ENCODE peak calls at places on chromosomes 12 and 14, in seven cellular contexts. U is endodermal cell, P is PC-9, G is lung, M is heart left ventricle, R is tibial nerve, I is IMR-90. Z is an unnamed sample. For H3K4me1, the result is how much of the 10 kb centered on the place peaks cover.

GRCh38 chr12:121033625-121034349 is 5.3 kb downstream of the OASL start:
- DNase-seq in P (peak), G (no peak), R (no peak), I (no peak), M (no peak), U (no peak), Z (no peak)

GRCh38 chr12:127145929-127146789 is 1120.8 kb upstream of the TMEM132C start:
- DNase-seq in R (peak), P (no peak), M (peak), I (peak), U (no peak), G (peak), Z (peak)

GRCh38 chr12:93089805-93090569 is 160.9 kb upstream of the EEA1 start:
- DNase-seq in P (peak), G (no peak), I (peak), M (no peak), U (no peak), R (no peak), Z (no peak)

GRCh38 chr12:47223848-47224213 is 144.1 kb upstream of the AMIGO2 start:
- DNase-seq in G (no peak), I (peak), M (no peak), R (no peak), U (no peak), P (no peak), Z (no peak)

GRCh38 chr12:25236190-25236589 is 14.5 kb downstream of the KRAS start:
- DNase-seq in M (no peak), I (peak), U (no peak), R (no peak), G (no peak), P (no peak), Z (no peak)

GRCh38 chr14:70731447-70732239 is 77.7 kb downstream of the MAP3K9 start:
- DNase-seq in R (no peak), U (no peak), M (no peak), I (no peak), G (no peak), P (no peak), Z (no peak)

GRCh38 chr12:110233212-110233903 is 47.7 kb upstream of the ATP2A2 start:
- DNase-seq in U (no peak), M (no peak), P (no peak), G (no peak), I (no peak), R (no peak), Z (no peak)

GRCh38 chr12:5568325-5568981 is 136.5 kb downstream of the NTF3 start:
- DNase-seq in R (no peak), P (no peak), M (no peak), I (peak), U (peak), G (no peak), Z (no peak)

GRCh38 chr12:64946132-64946829 is 121.8 kb downstream of the TBC1D30 start:
- DNase-seq in U (no peak), G (no peak), R (peak), M (peak), I (peak), P (no peak), Z (no peak)

GRCh38 chr12:104790296-104791125 is 167.6 kb downstream of the SLC41A2 start:
- DNase-seq in R (no peak), P (no peak), U (peak), I (peak), M (no peak), G (peak), Z (peak)

GRCh38 chr14:90815817-90816662 is at the start of gene TTC7B:
- DNase-seq in R (no peak), P (no peak), I (peak), G (no peak), U (peak), M (peak), Z (no peak)

GRCh38 chr14:95119336-95119735 is 38.0 kb downstream of the DICER1 start:
- DNase-seq in U (no peak), G (no peak), R (no peak), P (no peak), I (no peak), M (no peak), Z (no peak)

GRCh38 chr12:22310712-22311111 is 23.8 kb downstream of the ST8SIA1 start:
- DNase-seq in G (no peak), I (no peak), P (no peak), U (no peak), R (no peak), M (no peak), Z (no peak)

GRCh38 chr14:74619672-74620131 is 7.7 kb upstream of the LTBP2 start:
- DNase-seq in M (peak), I (peak), U (no peak), P (peak), R (peak), G (peak), Z (peak)

DNA sequence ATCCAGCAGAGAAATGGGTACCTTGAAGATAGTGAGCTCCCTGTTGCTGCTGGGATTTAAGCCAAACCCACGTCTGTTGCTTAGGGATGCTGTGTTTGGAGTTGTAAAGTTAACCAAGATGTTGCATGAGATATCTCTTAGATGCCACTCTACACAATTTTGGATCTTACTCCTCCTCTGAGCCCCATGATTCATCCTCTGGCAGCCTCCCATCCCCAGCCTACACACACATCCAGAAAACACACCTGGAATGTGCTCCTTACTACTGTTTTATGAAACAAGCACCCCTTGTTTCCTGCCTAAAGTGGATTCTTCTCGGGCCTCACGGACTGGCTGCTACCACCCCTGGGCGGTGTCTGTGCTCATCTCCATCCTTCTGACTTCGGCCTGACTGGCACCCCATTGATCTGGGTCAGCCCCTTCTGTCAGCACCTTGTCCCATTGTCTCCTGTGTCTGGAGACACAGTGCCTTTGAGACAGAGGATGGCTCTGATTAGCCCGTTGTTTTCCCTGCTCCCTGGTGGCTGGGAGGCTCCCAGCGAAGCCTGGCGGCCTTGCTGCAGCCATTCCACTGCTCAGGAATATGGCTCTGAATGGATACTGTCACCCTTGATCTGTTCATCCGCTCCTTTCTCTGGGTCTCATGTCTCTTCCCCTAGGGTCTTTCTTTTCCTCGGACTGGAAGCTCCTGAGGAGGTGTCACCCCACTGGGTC is 24.3 kb downstream of the TSPAN9 start:
- DNase-seq in M (no peak), R (no peak), U (no peak), I (peak), P (no peak), G (no peak), Z (no peak)
- H3K4me1 ChIP-seq in M (half or more), R (under half), U (under half), I (under half), P (under half), G (under half), Z (under half)

GRCh38 chr12:13976880-13977279 is 4.5 kb downstream of the GRIN2B start:
- DNase-seq in G (no peak), R (no peak), M (no peak), I (no peak), U (no peak), P (no peak), Z (no peak)

GRCh38 chr12:13976028-13976584 is 5.3 kb downstream of the GRIN2B start:
- DNase-seq in P (no peak), U (no peak), G (no peak), I (no peak), M (no peak), R (no peak), Z (no peak)

GRCh38 chr12:13982010-13982409 is 608 bp upstream of the GRIN2B start:
- DNase-seq in U (peak), P (no peak), R (no peak), M (no peak), G (no peak), I (no peak), Z (no peak)

GRCh38 chr12:13981296-13981962 is at the start of gene GRIN2B:
- DNase-seq in M (no peak), I (no peak), P (no peak), U (peak), R (no peak), G (no peak), Z (no peak)

DNA sequence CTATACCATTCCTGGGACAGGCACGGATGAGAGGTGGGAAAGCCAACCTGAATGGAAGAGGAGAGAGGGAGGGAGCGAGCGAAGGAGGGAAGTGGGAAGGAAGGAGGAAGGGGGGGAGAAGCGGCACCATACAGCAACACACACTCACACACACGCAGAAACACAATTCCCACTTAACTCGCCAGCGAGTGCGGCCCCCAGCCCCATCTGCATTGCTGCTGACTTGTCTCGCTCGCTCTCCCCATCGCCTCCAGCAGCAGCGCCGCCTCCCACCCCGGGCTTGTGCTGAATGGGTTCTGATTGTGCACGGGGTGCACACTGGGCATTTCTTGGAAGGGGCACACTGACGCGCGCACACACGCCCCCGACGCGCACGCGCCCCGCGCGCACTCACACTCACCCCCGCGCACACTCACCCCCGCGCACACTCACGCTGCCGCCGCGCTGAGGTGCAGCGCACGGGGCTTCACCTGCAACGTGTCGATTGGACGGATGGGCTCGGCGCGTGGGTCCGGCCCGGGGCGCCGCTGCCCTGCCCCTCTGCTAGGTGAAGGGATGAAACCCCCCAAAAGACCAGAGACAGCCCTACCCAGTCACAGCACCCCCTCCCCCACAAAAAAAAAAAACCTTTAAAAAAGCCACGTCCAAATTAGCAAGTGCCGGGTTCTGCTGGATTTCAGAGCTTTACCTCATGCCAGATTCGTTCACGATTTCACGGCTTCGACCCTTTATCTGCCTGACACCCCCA is 680 bp downstream of the GRIN2B start:
- DNase-seq in G (no peak), M (no peak), I (no peak), P (no peak), U (peak), R (no peak), Z (no peak)
- TF ChIP-seq CTCF in G (no peak), M (no peak), I (no peak), P (no peak), U (no peak), R (no peak), Z (no peak)

GRCh38 chr12:103379670-103380069 is 116.1 kb downstream of the C12orf42 start:
- DNase-seq in G (no peak), M (no peak), U (no peak), P (no peak), I (no peak), R (no peak), Z (no peak)
- H3K4me1 ChIP-seq in G (under half), M (under half), U (under half), P (under half), I (under half), R (under half), Z (under half)

DNA sequence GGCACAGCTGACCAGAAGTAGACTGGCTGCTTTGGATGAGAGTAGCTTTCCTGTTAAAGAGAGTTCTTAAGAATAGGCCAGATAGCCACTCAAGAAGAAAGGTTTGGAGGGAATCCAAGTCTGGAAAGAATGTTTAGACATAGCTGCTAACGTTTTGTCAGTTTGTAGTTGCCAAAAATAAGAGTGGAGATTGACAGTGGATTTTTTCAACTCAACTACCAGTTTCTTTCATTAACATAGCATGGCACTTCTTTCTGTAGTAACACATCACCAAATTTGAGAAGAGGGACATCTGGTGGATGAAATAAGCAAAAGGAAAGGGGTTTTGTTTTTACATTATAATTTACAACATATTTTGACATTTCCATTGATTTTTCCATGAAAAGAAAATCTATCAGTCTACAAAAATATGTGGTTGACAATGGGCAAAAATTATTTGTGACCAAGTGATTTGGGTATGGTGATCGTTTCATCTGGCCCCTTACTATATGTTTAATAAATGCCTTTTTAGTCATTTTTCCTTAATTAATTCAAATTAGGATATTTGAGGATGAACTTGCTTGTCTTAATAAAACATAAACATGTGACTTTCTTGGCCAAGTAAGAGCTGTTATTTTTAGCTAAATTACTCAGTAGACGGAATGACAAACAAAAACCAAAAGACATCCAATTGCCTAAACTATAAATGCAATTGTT is 71.1 kb downstream of the PTPRR start:
- DNase-seq in M (no peak), P (no peak), U (no peak), R (no peak), I (peak), G (no peak), Z (no peak)
- TF ChIP-seq CTCF in M (peak), P (peak), U (peak), R (no peak), I (peak), G (no peak), Z (no peak)

DNA sequence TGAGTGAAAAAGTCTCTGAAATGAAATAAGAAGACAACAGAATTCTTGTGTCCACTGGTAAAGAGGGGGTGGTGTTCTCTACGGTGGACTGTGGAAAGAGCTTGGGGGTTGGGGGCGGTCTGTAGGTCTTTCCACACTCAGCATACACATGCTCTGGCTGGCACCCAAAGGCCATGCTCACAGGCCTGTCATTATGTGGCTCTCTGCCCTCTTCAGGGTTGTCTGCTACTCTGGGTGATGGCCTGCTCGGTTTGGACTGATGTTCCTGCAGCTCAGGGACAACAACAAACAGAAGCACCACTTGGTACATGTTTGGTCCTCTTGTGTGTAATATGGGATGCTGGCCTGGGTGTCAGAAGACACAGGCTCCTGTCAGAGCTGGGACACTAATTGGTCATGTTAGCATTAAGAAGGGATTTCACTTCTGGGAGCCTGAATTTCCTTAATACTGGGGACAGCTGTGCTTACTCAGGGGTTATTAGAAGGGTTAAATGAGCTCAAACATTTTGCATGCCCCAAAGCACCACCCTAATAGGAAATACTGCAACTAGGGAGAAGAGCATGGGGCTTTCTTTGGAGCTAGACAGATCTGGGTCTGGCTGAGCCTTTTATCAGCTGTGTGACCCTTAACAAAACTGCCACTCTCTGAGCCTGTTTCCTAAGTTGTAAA is 32.8 kb upstream of the SELPLG start:
- DNase-seq in R (no peak), I (peak), G (no peak), P (no peak), M (peak), U (no peak), Z (no peak)
- H3K4me1 ChIP-seq in R (half or more), I (under half), G (under half), P (under half), M (half or more), U (under half), Z (under half)

GRCh38 chr14:101235042-101235871 is 326.0 kb upstream of the DIO3 start:
- DNase-seq in I (peak), G (peak), M (peak), R (no peak), U (peak), P (peak), Z (peak)
- TF ChIP-seq CTCF in I (peak), G (peak), M (peak), R (peak), U (peak), P (peak), Z (peak)

GRCh38 chr14:101833045-101833444 is 71.5 kb downstream of the PPP2R5C start:
- DNase-seq in G (no peak), R (no peak), U (no peak), M (no peak), P (no peak), I (no peak), Z (no peak)
- H3K4me1 ChIP-seq in G (under half), R (under half), U (under half), M (half or more), P (under half), I (under half), Z (under half)

DNA sequence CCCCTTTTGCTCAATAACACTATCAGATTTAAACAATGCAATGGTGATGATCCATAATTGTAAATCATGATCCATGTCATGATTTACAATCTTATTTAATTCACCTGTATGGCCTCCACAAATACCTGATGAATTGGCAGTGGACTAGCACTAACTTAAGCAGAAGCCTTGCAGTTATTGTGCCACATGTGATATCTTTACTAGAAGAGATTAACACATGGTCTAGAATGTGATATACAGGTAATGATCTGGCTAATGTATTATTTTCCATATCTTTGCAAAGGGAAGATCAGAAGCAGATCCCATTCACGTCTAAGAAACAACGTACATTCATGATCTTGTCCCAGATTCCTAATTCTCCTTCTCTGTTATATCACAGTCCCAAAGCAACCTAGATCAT is 66.0 kb downstream of the EGLN3 start:
- DNase-seq in U (no peak), R (no peak), G (no peak), I (no peak), P (no peak), M (no peak), Z (no peak)
- TF ChIP-seq CTCF in U (no peak), R (no peak), G (no peak), I (no peak), P (no peak), M (no peak), Z (no peak)

GRCh38 chr12:89345376-89345775 is 6.9 kb downstream of the DUSP6 start:
- DNase-seq in I (no peak), G (no peak), M (no peak), U (no peak), R (no peak), P (no peak), Z (no peak)

GRCh38 chr12:89343127-89343526 is 9.2 kb downstream of the DUSP6 start:
- DNase-seq in G (no peak), M (peak), U (no peak), P (no peak), R (peak), I (no peak), Z (no peak)

GRCh38 chr12:89345830-89346740 is 6.2 kb downstream of the DUSP6 start:
- DNase-seq in U (peak), R (no peak), P (no peak), G (peak), I (peak), M (peak), Z (peak)

GRCh38 chr12:89344043-89344861 is 8.0 kb downstream of the DUSP6 start:
- DNase-seq in P (no peak), U (no peak), R (no peak), I (no peak), M (no peak), G (no peak), Z (no peak)

DNA sequence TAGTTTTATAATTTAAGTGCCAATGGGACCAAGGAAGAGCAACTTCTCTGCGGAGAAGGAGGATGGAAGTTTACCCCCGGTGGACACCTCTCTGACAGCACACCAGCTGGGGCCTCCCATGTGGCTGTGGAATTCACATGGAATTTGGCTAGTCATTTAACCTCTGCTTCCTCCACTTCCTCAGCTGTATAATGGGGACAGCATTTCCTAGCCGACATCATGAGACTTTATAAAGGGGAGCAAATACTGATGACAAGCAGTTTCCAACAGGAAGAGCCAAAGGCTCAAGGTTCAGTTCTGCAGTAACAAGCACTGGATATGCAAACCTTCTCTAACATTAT is 7.5 kb downstream of the DUSP6 start:
- DNase-seq in G (no peak), M (no peak), P (no peak), I (no peak), U (no peak), R (no peak), Z (no peak)
- H3K4me1 ChIP-seq in G (under half), M (under half), P (under half), I (under half), U (under half), R (under half), Z (under half)

GRCh38 chr14:55026793-55027560 is at the start of the genes SOCS4 and WDHD1:
- DNase-seq in I (peak), R (peak), U (peak), G (peak), M (peak), P (peak), Z (peak)
- TF ChIP-seq CTCF in I (peak), R (no peak), U (peak), G (peak), M (peak), P (no peak), Z (peak)

Z was measured in ascending aorta.